ENCODE peak calls at places on chromosomes 12 and 14, in six cellular contexts. Q is lower leg skin, D is uterus, B is GM12892, M is K562, W is upper lobe of left lung. C is an unnamed sample.

GRCh38 chr12:79908366-79908765 is 26.5 kb downstream of the PPP1R12A start:
- DNase-seq in Q (no peak), D (no peak), B (no peak), M (no peak), W (no peak), C (no peak)

GRCh38 chr12:121241203-121241970 is 31.5 kb downstream of the P2RX4 start:
- DNase-seq in Q (no peak), D (peak; percentile 49), B (no peak), M (no peak), W (no peak), C (no peak)

GRCh38 chr14:76346391-76347160 is 29.4 kb upstream of the ESRRB start:
- DNase-seq in Q (no peak), D (no peak), B (no peak), M (no peak), W (peak; percentile 48), C (no peak)

GRCh38 chr12:56143870-56144269 is 8.5 kb upstream of the MYL6B start:
- DNase-seq in Q (no peak), D (no peak), B (no peak), M (no peak), W (no peak), C (no peak)

GRCh38 chr12:3164454-3165310 is 87.5 kb downstream of the TSPAN9 start:
- DNase-seq in Q (no peak), D (no peak), B (no peak), M (no peak), W (no peak), C (no peak)

GRCh38 chr14:53408175-53408879 is 255.2 kb upstream of the DDHD1 start:
- DNase-seq in Q (no peak), D (no peak), B (no peak), M (no peak), W (no peak), C (no peak)

GRCh38 chr12:32501835-32502333 is 102.5 kb downstream of the FGD4 start:
- DNase-seq in Q (no peak), D (peak; percentile 22), B (no peak), M (no peak), W (no peak), C (no peak)

GRCh38 chr12:116382456-116382902 is 105.0 kb upstream of the MED13L start:
- DNase-seq in Q (no peak), D (no peak), B (no peak), M (no peak), W (no peak), C (no peak)

GRCh38 chr12:12975322-12976077 is 23.5 kb upstream of the GPRC5D start:
- DNase-seq in Q (no peak), D (no peak), B (no peak), M (peak; percentile 11), W (peak; percentile 36), C (no peak)

GRCh38 chr12:1934068-1934467 is 15.6 kb upstream of the CACNA2D4 start:
- DNase-seq in Q (peak; percentile 72), D (no peak), B (no peak), M (no peak), W (no peak), C (no peak)

GRCh38 chr12:2179953-2180736 is 127.4 kb downstream of the CACNA1C start:
- DNase-seq in Q (peak; percentile 90), D (peak; percentile 82), B (no peak), M (no peak), W (no peak), C (no peak)

GRCh38 chr14:32514236-32514635 is 185.1 kb downstream of the AKAP6 start:
- DNase-seq in Q (no peak), D (no peak), B (no peak), M (no peak), W (no peak), C (no peak)
- TF ChIP-seq POLR2A in Q (no peak), D (no peak), B (no peak), M (no peak), W (no peak), C (no peak)

DNA sequence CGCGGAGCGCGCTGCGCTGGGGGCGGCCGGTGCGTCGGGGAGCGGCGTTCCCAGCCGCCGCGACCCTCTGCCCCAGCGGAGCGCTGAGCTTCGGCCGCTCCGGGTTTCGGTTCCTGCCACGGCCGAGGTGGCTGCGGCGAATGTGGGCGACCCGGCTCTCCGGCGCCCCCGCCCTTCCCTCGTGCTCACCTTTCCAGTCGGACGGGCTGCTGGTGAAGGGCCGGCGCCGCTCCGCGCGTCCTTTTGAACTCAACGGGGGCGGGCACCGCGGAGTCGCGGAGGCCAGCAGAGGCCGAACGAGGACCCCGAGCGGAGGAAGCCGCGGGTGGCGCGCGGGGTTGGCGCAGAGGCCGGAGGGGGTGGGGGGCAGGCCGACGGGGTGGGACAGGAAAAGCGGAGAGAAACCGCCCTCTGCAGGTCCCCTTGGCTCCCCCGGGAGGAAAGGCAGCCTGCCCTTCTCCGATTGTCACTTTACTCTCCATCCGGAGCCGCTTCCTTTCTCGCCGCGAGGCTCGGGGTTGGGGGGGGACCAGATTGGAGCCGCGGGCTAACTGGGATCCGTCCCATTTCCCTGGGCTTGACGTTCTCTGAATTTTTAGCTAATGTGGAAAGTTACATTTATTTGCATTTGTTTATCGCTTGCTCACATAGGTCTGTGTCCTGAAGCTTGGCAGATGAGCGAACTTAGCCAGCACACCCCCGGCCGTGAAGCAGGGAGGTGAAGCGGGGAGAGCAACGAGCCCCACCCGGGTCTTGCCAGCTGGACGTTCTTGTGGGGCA is at the start of gene SMAGP:
- DNase-seq in Q (peak; percentile 92), D (peak; percentile 41), B (peak; percentile 54), M (peak; percentile 82), W (peak; percentile 95), C (peak; percentile 67)
- TF ChIP-seq POLR2A in Q (no peak), D (no peak), B (no peak), M (peak; percentile 56), W (no peak), C (no peak)

DNA sequence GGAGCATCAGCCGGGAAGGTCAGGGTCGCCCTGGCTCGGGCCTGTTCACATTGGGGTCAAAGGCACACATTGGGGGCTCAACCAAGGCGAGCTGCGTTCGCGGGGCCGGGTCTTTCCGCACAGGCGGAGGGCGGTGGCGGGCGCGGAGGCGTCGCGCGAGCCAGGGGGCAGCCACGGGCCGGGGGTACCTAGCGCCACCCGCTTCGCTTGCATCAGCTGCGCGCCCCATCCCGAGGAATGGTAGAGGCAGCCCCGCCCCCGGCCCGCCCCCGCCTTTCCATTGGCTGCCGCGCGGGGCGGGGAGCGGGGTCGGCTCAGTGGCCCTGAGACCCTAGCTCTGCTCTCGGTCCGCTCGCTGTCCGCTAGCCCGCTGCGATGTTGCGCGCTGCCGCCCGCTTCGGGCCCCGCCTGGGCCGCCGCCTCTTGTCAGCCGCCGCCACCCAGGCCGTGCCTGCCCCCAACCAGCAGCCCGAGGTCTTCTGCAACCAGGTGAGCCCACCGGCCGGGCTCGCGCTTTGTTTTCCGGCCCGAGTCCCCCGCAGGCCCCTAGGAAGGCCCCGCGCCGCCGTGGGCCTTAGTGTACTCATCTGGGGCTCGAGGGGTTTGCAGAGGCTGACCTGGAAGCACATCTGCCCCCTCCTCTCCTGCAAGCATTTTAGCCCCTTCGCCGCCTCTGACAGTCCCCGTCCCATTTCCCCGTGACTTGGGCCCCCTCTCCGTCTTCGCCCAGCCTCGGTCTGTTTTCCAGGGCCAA is at the start of gene ALDH2:
- DNase-seq in Q (peak; percentile 94), D (peak; percentile 82), B (no peak), M (peak; percentile 98), W (peak; percentile 95), C (peak; percentile 60)
- TF ChIP-seq POLR2A in Q (no peak), D (peak; percentile 72), B (no peak), M (peak; percentile 40), W (peak; percentile 84), C (no peak)

GRCh38 chr14:71271166-71271945 is 364.1 kb downstream of the PCNX1 start:
- DNase-seq in Q (no peak), D (no peak), B (no peak), M (no peak), W (no peak), C (no peak)
- TF ChIP-seq POLR2A in Q (no peak), D (no peak), B (no peak), M (no peak), W (no peak), C (no peak)

DNA sequence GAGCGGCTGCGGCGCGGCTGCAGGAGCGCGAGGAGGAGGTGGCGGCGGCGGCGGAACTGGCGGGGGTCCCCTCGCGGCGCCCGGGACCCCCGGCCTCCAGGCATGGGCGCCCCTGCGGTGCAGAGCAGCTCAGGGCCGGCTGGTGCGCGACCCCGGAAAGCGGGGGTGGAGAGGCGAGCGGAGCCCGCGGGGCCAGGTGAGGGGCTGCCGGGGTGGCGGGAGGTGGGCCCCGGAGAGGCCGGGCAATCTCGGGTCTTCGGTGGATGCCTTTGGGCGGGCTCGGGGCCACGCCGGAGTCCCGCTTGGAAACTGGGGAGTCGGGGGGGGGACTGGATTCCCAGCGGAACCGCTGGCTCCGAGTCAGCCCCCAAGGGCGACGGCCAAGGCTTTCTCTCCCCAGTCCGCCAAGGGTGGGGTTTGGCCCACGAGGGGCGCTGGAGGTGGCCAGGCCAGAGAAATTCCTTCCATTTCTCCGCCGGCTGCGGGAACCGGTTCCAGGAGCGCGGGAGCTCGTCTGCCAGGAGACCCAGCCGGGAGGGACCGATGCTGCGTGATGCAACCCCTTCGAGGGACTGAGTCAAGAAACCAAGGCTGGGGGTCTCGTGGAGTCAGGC is 13.9 kb upstream of the NR4A1 start:
- DNase-seq in Q (peak; percentile 96), D (peak; percentile 88), B (no peak), M (peak; percentile 57), W (peak; percentile 90), C (no peak)
- TF ChIP-seq POLR2A in Q (no peak), D (no peak), B (no peak), M (no peak), W (no peak), C (no peak)

GRCh38 chr14:49860988-49861387 is 8.4 kb upstream of the NEMF start:
- DNase-seq in Q (no peak), D (no peak), B (no peak), M (no peak), W (no peak), C (no peak)

GRCh38 chr14:49861581-49861922 is 9.0 kb upstream of the NEMF start:
- DNase-seq in Q (peak; percentile 93), D (peak; percentile 75), B (no peak), M (no peak), W (no peak), C (no peak)

GRCh38 chr14:49865431-49865859 is 12.9 kb upstream of the NEMF start:
- DNase-seq in Q (peak; percentile 95), D (peak; percentile 77), B (no peak), M (no peak), W (no peak), C (no peak)

GRCh38 chr14:49861923-49862673 is 9.5 kb upstream of the NEMF start:
- DNase-seq in Q (peak; percentile 98), D (peak; percentile 87), B (no peak), M (peak; percentile 34), W (no peak), C (no peak)

GRCh38 chr14:49863483-49864262 is 11.1 kb upstream of the NEMF start:
- DNase-seq in Q (no peak), D (no peak), B (no peak), M (peak; percentile 44), W (no peak), C (no peak)
- TF ChIP-seq POLR2A in Q (no peak), D (no peak), B (no peak), M (no peak), W (no peak), C (peak; percentile 65)